ENCODE peak calls at places on chromosomes 16 and 17, in five cellular contexts. O is adrenal gland, K is NCI-H2081, X is NCI-H1092, E is GM03348. T is an unnamed sample.

GRCh38 chr17:3029213-3029913 is 34.0 kb downstream of the OR1D5 start:
- DNase-seq in E (no peak), X (peak), K (no peak), O (no peak), T (peak)

GRCh38 chr17:27762527-27763305 is 37.6 kb downstream of the NOS2 start:
- DNase-seq in X (no peak), O (no peak), E (no peak), K (no peak), T (no peak)

GRCh38 chr17:17422217-17422610 is 54.6 kb upstream of the MED9 start:
- DNase-seq in E (no peak), K (no peak), O (no peak), X (no peak), T (no peak)

GRCh38 chr16:85514601-85515318 is 98.4 kb upstream of the GSE1 start:
- DNase-seq in E (peak), O (peak), X (no peak), K (peak), T (peak)

GRCh38 chr16:80614908-80615696 is 74.3 kb downstream of the DYNLRB2 start:
- DNase-seq in X (no peak), K (no peak), E (peak), O (no peak), T (peak)

GRCh38 chr17:75065562-75066151 is 18.6 kb downstream of the KCTD2 start:
- DNase-seq in E (no peak), O (no peak), K (no peak), X (no peak), T (no peak)

GRCh38 chr17:42472709-42473521 is 14.2 kb downstream of the ATP6V0A1 start:
- DNase-seq in K (no peak), X (no peak), E (peak), O (no peak), T (no peak)

GRCh38 chr17:75566456-75567233 is 21.0 kb upstream of the MYO15B start:
- DNase-seq in X (no peak), O (no peak), E (no peak), K (no peak), T (no peak)

GRCh38 chr17:35235917-35236316 is 7.0 kb upstream of the SLFN5 start:
- DNase-seq in X (no peak), O (no peak), K (no peak), E (no peak), T (no peak)